ENCODE peak calls at places on chromosomes 11 and 22, in nine cellular contexts. One of them, this sample, is unnamed.

GRCh38 chr11:65169164-65169641 is 830 bp upstream of the SPDYC start:
- DNase-seq in endodermal cell: peak; percentile 47
- DNase-seq in GM12865: no peak
- DNase-seq in fibroblast of the aortic adventitia: no peak
- DNase-seq in CD8-positive, alpha-beta T cell: no peak
- DNase-seq in A549: no peak
- DNase-seq in OCI-LY7: peak; percentile 48
- DNase-seq in pancreas: no peak
- DNase-seq in dorsolateral prefrontal cortex: no peak
- DNase-seq in this sample: peak; percentile 72

GRCh38 chr22:47826016-47826415 is 1063.6 kb downstream of the TBC1D22A start:
- DNase-seq in pancreas: no peak
- DNase-seq in fibroblast of the aortic adventitia: no peak
- DNase-seq in dorsolateral prefrontal cortex: no peak
- DNase-seq in A549: no peak
- DNase-seq in GM12865: no peak
- DNase-seq in CD8-positive, alpha-beta T cell: no peak
- DNase-seq in OCI-LY7: no peak
- DNase-seq in endodermal cell: peak; percentile 69
- DNase-seq in this sample: no peak

GRCh38 chr11:84250834-84251613 is 964.9 kb upstream of the CCDC90B start:
- DNase-seq in fibroblast of the aortic adventitia: no peak
- DNase-seq in GM12865: no peak
- DNase-seq in OCI-LY7: no peak
- DNase-seq in CD8-positive, alpha-beta T cell: no peak
- DNase-seq in endodermal cell: no peak
- DNase-seq in pancreas: no peak
- DNase-seq in A549: no peak
- DNase-seq in dorsolateral prefrontal cortex: no peak
- DNase-seq in this sample: no peak

GRCh38 chr22:28813772-28814518 is 13.6 kb upstream of the XBP1 start:
- DNase-seq in fibroblast of the aortic adventitia: no peak
- DNase-seq in A549: no peak
- DNase-seq in OCI-LY7: no peak
- DNase-seq in endodermal cell: no peak
- DNase-seq in pancreas: peak; percentile 89
- DNase-seq in CD8-positive, alpha-beta T cell: no peak
- DNase-seq in dorsolateral prefrontal cortex: no peak
- DNase-seq in GM12865: no peak
- DNase-seq in this sample: no peak

GRCh38 chr22:30444632-30445437 is 19.3 kb downstream of the MTFP1 start:
- DNase-seq in fibroblast of the aortic adventitia: peak; percentile 58
- DNase-seq in GM12865: peak; percentile 75
- DNase-seq in OCI-LY7: peak; percentile 76
- DNase-seq in endodermal cell: peak; percentile 93
- DNase-seq in CD8-positive, alpha-beta T cell: peak; percentile 37
- DNase-seq in pancreas: peak; percentile 30
- DNase-seq in A549: peak; percentile 64
- DNase-seq in dorsolateral prefrontal cortex: no peak
- DNase-seq in this sample: peak; percentile 67

GRCh38 chr11:76561245-76561644 is 109.3 kb downstream of the LRRC32 start:
- DNase-seq in A549: no peak
- DNase-seq in fibroblast of the aortic adventitia: no peak
- DNase-seq in endodermal cell: no peak
- DNase-seq in GM12865: no peak
- DNase-seq in pancreas: no peak
- DNase-seq in OCI-LY7: no peak
- DNase-seq in CD8-positive, alpha-beta T cell: no peak
- DNase-seq in dorsolateral prefrontal cortex: no peak
- DNase-seq in this sample: no peak

GRCh38 chr22:37533995-37534394 is 14.8 kb upstream of the CARD10 start:
- DNase-seq in endodermal cell: no peak
- DNase-seq in GM12865: peak; percentile 48
- DNase-seq in CD8-positive, alpha-beta T cell: no peak
- DNase-seq in A549: no peak
- DNase-seq in dorsolateral prefrontal cortex: no peak
- DNase-seq in pancreas: no peak
- DNase-seq in fibroblast of the aortic adventitia: peak; percentile 87
- DNase-seq in OCI-LY7: no peak
- DNase-seq in this sample: peak; percentile 82

GRCh38 chr11:82634091-82634490 is 99.6 kb downstream of the FAM181B start:
- DNase-seq in pancreas: no peak
- DNase-seq in OCI-LY7: no peak
- DNase-seq in CD8-positive, alpha-beta T cell: no peak
- DNase-seq in GM12865: no peak
- DNase-seq in fibroblast of the aortic adventitia: no peak
- DNase-seq in A549: no peak
- DNase-seq in endodermal cell: no peak
- DNase-seq in dorsolateral prefrontal cortex: no peak
- DNase-seq in this sample: no peak

GRCh38 chr22:23829845-23830372 is 8.9 kb downstream of the DERL3 start:
- DNase-seq in CD8-positive, alpha-beta T cell: no peak
- DNase-seq in A549: no peak
- DNase-seq in fibroblast of the aortic adventitia: peak; percentile 95
- DNase-seq in dorsolateral prefrontal cortex: no peak
- DNase-seq in pancreas: no peak
- DNase-seq in endodermal cell: no peak
- DNase-seq in OCI-LY7: no peak
- DNase-seq in GM12865: no peak
- DNase-seq in this sample: peak; percentile 79

GRCh38 chr11:93492464-93493251 is 50.5 kb downstream of the SMCO4 start:
- DNase-seq in OCI-LY7: no peak
- DNase-seq in fibroblast of the aortic adventitia: no peak
- DNase-seq in pancreas: no peak
- DNase-seq in GM12865: no peak
- DNase-seq in dorsolateral prefrontal cortex: no peak
- DNase-seq in endodermal cell: no peak
- DNase-seq in CD8-positive, alpha-beta T cell: no peak
- DNase-seq in A549: no peak
- DNase-seq in this sample: no peak

GRCh38 chr11:71182791-71183556 is 69.4 kb downstream of the SHANK2 start:
- DNase-seq in pancreas: no peak
- DNase-seq in endodermal cell: peak; percentile 18
- DNase-seq in CD8-positive, alpha-beta T cell: no peak
- DNase-seq in OCI-LY7: no peak
- DNase-seq in GM12865: no peak
- DNase-seq in dorsolateral prefrontal cortex: no peak
- DNase-seq in A549: no peak
- DNase-seq in fibroblast of the aortic adventitia: no peak
- DNase-seq in this sample: no peak

GRCh38 chr11:111718436-111719325 is 47.5 kb downstream of the PPP2R1B start:
- DNase-seq in fibroblast of the aortic adventitia: peak; percentile 76
- DNase-seq in pancreas: no peak
- DNase-seq in CD8-positive, alpha-beta T cell: no peak
- DNase-seq in A549: no peak
- DNase-seq in OCI-LY7: no peak
- DNase-seq in endodermal cell: no peak
- DNase-seq in dorsolateral prefrontal cortex: no peak
- DNase-seq in GM12865: no peak
- DNase-seq in this sample: peak; percentile 66

GRCh38 chr22:50715776-50716175 is 22.2 kb upstream of the ACR start:
- DNase-seq in OCI-LY7: no peak
- DNase-seq in fibroblast of the aortic adventitia: no peak
- DNase-seq in A549: no peak
- DNase-seq in CD8-positive, alpha-beta T cell: no peak
- DNase-seq in GM12865: no peak
- DNase-seq in dorsolateral prefrontal cortex: no peak
- DNase-seq in pancreas: no peak
- DNase-seq in endodermal cell: no peak
- DNase-seq in this sample: no peak

GRCh38 chr22:50715250-50715649 is 22.8 kb upstream of the ACR start:
- DNase-seq in CD8-positive, alpha-beta T cell: no peak
- DNase-seq in A549: no peak
- DNase-seq in dorsolateral prefrontal cortex: no peak
- DNase-seq in fibroblast of the aortic adventitia: no peak
- DNase-seq in pancreas: no peak
- DNase-seq in GM12865: no peak
- DNase-seq in OCI-LY7: no peak
- DNase-seq in endodermal cell: no peak
- DNase-seq in this sample: no peak

GRCh38 chr22:50713571-50714056 is 24.4 kb upstream of the ACR start:
- DNase-seq in GM12865: no peak
- DNase-seq in pancreas: no peak
- DNase-seq in dorsolateral prefrontal cortex: peak; percentile 87
- DNase-seq in A549: no peak
- DNase-seq in CD8-positive, alpha-beta T cell: no peak
- DNase-seq in endodermal cell: no peak
- DNase-seq in fibroblast of the aortic adventitia: no peak
- DNase-seq in OCI-LY7: no peak
- DNase-seq in this sample: no peak

GRCh38 chr22:50714150-50714549 is 23.9 kb upstream of the ACR start:
- DNase-seq in A549: no peak
- DNase-seq in pancreas: no peak
- DNase-seq in OCI-LY7: no peak
- DNase-seq in fibroblast of the aortic adventitia: no peak
- DNase-seq in CD8-positive, alpha-beta T cell: no peak
- DNase-seq in GM12865: no peak
- DNase-seq in dorsolateral prefrontal cortex: no peak
- DNase-seq in endodermal cell: no peak
- DNase-seq in this sample: no peak

DNA sequence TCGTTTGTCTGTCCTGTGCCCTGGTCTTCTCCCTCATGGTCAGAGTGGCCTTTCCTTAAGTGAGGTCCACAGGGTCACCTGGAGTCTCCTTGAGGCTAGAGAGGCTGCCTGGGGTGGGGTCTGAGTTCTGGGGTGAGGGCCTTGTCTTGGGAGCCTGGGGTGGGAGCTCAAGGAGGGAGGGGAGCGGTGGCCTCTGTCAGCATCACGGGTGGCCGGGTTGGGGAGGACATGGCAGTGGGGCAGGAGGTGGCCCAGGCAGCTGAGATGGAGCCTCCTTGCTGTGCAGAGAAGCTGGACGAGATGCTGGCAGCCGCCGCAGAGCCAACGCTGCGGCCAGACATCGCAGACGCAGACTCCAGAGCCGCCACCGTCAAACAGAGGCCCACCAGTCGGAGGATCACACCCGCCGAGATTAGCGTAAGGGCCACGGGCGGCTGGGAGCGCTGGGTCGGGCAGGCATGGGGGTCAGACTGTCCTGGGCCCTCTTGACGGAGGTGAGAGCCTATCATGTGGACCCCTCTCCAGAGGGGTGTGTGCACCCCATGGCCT is 23.3 kb upstream of the ACR start:
- DNase-seq in OCI-LY7: no peak
- DNase-seq in pancreas: no peak
- DNase-seq in dorsolateral prefrontal cortex: no peak
- DNase-seq in fibroblast of the aortic adventitia: no peak
- DNase-seq in A549: no peak
- DNase-seq in GM12865: no peak
- DNase-seq in CD8-positive, alpha-beta T cell: no peak
- DNase-seq in endodermal cell: no peak
- DNase-seq in this sample: no peak
- TF ChIP-seq CTCF in OCI-LY7: no peak
- TF ChIP-seq CTCF in pancreas: no peak
- TF ChIP-seq CTCF in dorsolateral prefrontal cortex: no peak
- TF ChIP-seq CTCF in fibroblast of the aortic adventitia: no peak
- TF ChIP-seq CTCF in A549: no peak
- TF ChIP-seq CTCF in GM12865: no peak
- TF ChIP-seq CTCF in CD8-positive, alpha-beta T cell: no peak
- TF ChIP-seq CTCF in endodermal cell: no peak
- TF ChIP-seq CTCF in this sample: no peak

DNA sequence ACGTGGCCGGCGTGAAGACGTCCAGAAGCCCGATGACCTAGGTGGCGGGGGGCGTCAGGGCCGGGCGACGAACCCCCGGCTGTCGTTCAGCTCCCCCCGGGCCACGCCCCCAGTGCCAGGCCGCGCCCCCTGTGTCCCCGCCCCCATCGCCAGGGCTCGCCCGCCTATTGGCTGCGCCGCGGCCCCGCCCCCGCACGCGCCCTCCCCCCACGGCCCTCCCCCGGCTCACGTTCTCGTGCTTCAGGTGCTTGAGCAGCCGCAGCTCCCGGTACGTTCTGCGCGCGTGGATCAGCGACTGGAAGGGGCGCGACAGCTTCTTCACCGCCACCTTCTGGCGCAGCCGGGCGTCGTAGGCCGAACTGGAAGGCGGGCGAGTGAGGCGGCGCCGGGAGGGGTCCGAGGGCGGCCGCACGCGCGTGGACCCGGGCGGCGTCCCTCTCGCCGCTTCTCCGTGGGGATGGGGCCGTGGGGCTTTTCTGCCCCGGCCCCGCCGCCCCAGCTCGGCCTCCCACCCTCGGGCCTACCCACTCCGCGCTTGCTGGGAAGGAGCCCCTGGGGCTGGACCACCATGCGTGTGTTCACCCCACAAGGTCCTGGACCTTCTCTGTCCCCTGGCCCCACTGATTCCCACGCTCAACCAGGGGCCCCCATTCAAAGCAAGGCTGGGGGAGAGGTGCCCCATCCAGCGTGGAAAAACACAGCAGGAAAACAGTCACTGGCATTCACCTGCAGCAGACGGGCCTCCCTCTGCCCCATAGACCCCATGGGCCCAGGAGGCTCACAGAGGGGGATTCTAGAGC is 2.4 kb downstream of the MAPK11 start:
- DNase-seq in OCI-LY7: peak; percentile 71
- DNase-seq in A549: no peak
- DNase-seq in GM12865: peak; percentile 59
- DNase-seq in endodermal cell: peak; percentile 84
- DNase-seq in dorsolateral prefrontal cortex: no peak
- DNase-seq in CD8-positive, alpha-beta T cell: peak; percentile 59
- DNase-seq in fibroblast of the aortic adventitia: peak; percentile 43
- DNase-seq in pancreas: peak; percentile 68
- DNase-seq in this sample: peak; percentile 52
- H3K4me3 ChIP-seq in OCI-LY7: peak overlapping the region; percentile 32
- H3K4me3 ChIP-seq in A549: peak overlapping the region; percentile 44
- H3K4me3 ChIP-seq in GM12865: no peak overlapping the region
- H3K4me3 ChIP-seq in endodermal cell: no peak overlapping the region
- H3K4me3 ChIP-seq in dorsolateral prefrontal cortex: peak overlapping the region; percentile 14
- H3K4me3 ChIP-seq in CD8-positive, alpha-beta T cell: no peak overlapping the region
- H3K4me3 ChIP-seq in fibroblast of the aortic adventitia: peak overlapping the region; percentile 62
- H3K4me3 ChIP-seq in pancreas: no peak overlapping the region
- H3K4me3 ChIP-seq in this sample: peak overlapping the region; percentile 28

DNA sequence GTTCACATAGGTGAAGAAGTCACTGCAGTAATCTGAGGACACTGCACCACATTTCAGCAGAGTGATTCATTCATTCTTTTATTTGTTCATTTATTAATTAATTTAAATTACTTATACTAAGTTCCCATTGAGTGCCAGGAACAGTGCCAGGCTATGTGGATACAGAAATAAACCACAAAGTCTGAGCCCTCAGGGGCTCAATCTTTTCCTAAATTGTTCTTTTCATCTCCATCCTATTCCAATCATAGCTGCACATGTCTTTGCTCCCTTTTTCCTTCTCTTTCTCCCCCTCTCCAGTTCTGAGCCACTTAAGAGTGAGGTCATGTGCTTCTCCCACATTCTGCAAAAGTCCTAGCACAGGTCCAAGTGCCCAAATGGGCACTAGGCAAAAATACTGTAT is 4.9 kb downstream of the SYTL2 start:
- DNase-seq in fibroblast of the aortic adventitia: no peak
- DNase-seq in endodermal cell: no peak
- DNase-seq in dorsolateral prefrontal cortex: no peak
- DNase-seq in OCI-LY7: no peak
- DNase-seq in A549: no peak
- DNase-seq in CD8-positive, alpha-beta T cell: no peak
- DNase-seq in pancreas: no peak
- DNase-seq in GM12865: no peak
- DNase-seq in this sample: no peak
- TF ChIP-seq CTCF in fibroblast of the aortic adventitia: no peak
- TF ChIP-seq CTCF in endodermal cell: no peak
- TF ChIP-seq CTCF in dorsolateral prefrontal cortex: no peak
- TF ChIP-seq CTCF in OCI-LY7: no peak
- TF ChIP-seq CTCF in A549: no peak
- TF ChIP-seq CTCF in CD8-positive, alpha-beta T cell: no peak
- TF ChIP-seq CTCF in pancreas: no peak
- TF ChIP-seq CTCF in GM12865: no peak
- TF ChIP-seq CTCF in this sample: no peak

GRCh38 chr22:46061124-46061410 is 84.1 kb upstream of the WNT7B start:
- DNase-seq in fibroblast of the aortic adventitia: no peak
- DNase-seq in GM12865: no peak
- DNase-seq in dorsolateral prefrontal cortex: peak; percentile 20
- DNase-seq in A549: no peak
- DNase-seq in pancreas: no peak
- DNase-seq in endodermal cell: no peak
- DNase-seq in CD8-positive, alpha-beta T cell: no peak
- DNase-seq in OCI-LY7: no peak
- DNase-seq in this sample: no peak
- H3K4me3 ChIP-seq in fibroblast of the aortic adventitia: no peak overlapping the region
- H3K4me3 ChIP-seq in GM12865: no peak overlapping the region
- H3K4me3 ChIP-seq in dorsolateral prefrontal cortex: peak overlapping the region; percentile 2
- H3K4me3 ChIP-seq in A549: no peak overlapping the region
- H3K4me3 ChIP-seq in pancreas: no peak overlapping the region
- H3K4me3 ChIP-seq in endodermal cell: no peak overlapping the region
- H3K4me3 ChIP-seq in CD8-positive, alpha-beta T cell: no peak overlapping the region
- H3K4me3 ChIP-seq in OCI-LY7: no peak overlapping the region
- H3K4me3 ChIP-seq in this sample: no peak overlapping the region

This sample was measured in fibroblast of pulmonary artery.